ENCODE peak calls at places on chromosome 7, in five cellular contexts. P is tibial artery; O is CD8-positive, alpha-beta T cell; M is effector memory CD4-positive, alpha-beta T cell; R is ovary. Q is an unnamed sample. For H3K4me1, the result is how much of the 10 kb centered on the place peaks cover.

GRCh38 chr7:87001214-87001613 is 58.2 kb downstream of the ELAPOR2 start:
- DNase-seq in P (no peak), O (no peak), M (no peak), R (no peak), Q (no peak)

GRCh38 chr7:11830004-11830403 is 2.0 kb downstream of the THSD7A start:
- DNase-seq in P (no peak), O (no peak), M (no peak), R (no peak), Q (no peak)

GRCh38 chr7:34260282-34260681 is 354.9 kb downstream of the BMPER start:
- DNase-seq in P (no peak), O (no peak), M (no peak), R (no peak), Q (no peak)

GRCh38 chr7:39413866-39414668 is 152.1 kb upstream of the YAE1 start:
- DNase-seq in P (peak), O (peak), M (no peak), R (peak), Q (peak)

GRCh38 chr7:1169409-1170368 is 9.7 kb upstream of the ZFAND2A start:
- DNase-seq in P (peak), O (peak), M (peak), R (peak), Q (peak)

GRCh38 chr7:156979711-156980110 is 30.2 kb downstream of the NOM1 start:
- DNase-seq in P (no peak), O (no peak), M (no peak), R (no peak), Q (no peak)

GRCh38 chr7:44854644-44855364 is 6.9 kb upstream of the H2AZ2 start:
- DNase-seq in P (no peak), O (no peak), M (no peak), R (no peak), Q (no peak)

GRCh38 chr7:137476937-137477336 is 133.4 kb upstream of the PTN start:
- DNase-seq in P (no peak), O (no peak), M (no peak), R (no peak), Q (no peak)

GRCh38 chr7:66609176-66609575 is 19.5 kb upstream of the KCTD7 start:
- DNase-seq in P (no peak), O (no peak), M (no peak), R (no peak), Q (no peak)

GRCh38 chr7:17101207-17101696 is 197.2 kb upstream of the AHR start:
- DNase-seq in P (no peak), O (no peak), M (no peak), R (no peak), Q (no peak)

GRCh38 chr7:28533731-28534531 is 121.6 kb downstream of the CREB5 start:
- DNase-seq in P (peak), O (no peak), M (no peak), R (peak), Q (peak)

GRCh38 chr7:104883248-104883717 is 130.7 kb upstream of the KMT2E start:
- DNase-seq in P (no peak), O (no peak), M (no peak), R (no peak), Q (no peak)

GRCh38 chr7:93765475-93765874 is 125.1 kb downstream of the TFPI2 start:
- DNase-seq in P (no peak), O (no peak), M (no peak), R (no peak), Q (no peak)

GRCh38 chr7:157434701-157435100 is 97.9 kb downstream of the DNAJB6 start:
- DNase-seq in P (no peak), O (no peak), M (no peak), R (no peak), Q (no peak)

GRCh38 chr7:125492521-125492920 is 562.9 kb upstream of the POT1 start:
- DNase-seq in P (no peak), O (no peak), M (no peak), R (no peak), Q (no peak)

GRCh38 chr7:73967832-73968295 is 60.1 kb upstream of the ELN start:
- DNase-seq in P (no peak), O (no peak), M (no peak), R (no peak), Q (no peak)

GRCh38 chr7:26639695-26640094 is 224.7 kb downstream of the SKAP2 start:
- DNase-seq in P (no peak), O (no peak), M (no peak), R (no peak), Q (no peak)

GRCh38 chr7:36080843-36081242 is 72.2 kb upstream of the EEPD1 start:
- DNase-seq in P (no peak), O (no peak), M (no peak), R (no peak), Q (no peak)

GRCh38 chr7:73704640-73705550 is 14.6 kb downstream of the STX1A start:
- DNase-seq in P (no peak), O (no peak), M (no peak), R (no peak), Q (no peak)

GRCh38 chr7:90119178-90119971 is 34.9 kb upstream of the STEAP1 start:
- DNase-seq in P (no peak), O (peak), M (no peak), R (peak), Q (peak)

GRCh38 chr7:151459726-151460473 is 20.0 kb upstream of the CRYGN start:
- DNase-seq in P (peak), O (no peak), M (no peak), R (peak), Q (peak)

GRCh38 chr7:73560035-73560835 is 2.7 kb upstream of the BCL7B start:
- DNase-seq in P (no peak), O (no peak), M (no peak), R (peak), Q (no peak)

GRCh38 chr7:122300607-122301079 is 3.9 kb downstream of the FEZF1 start:
- DNase-seq in P (no peak), O (no peak), M (no peak), R (no peak), Q (no peak)

GRCh38 chr7:128874140-128875031 is 11.7 kb downstream of the ATP6V1F start:
- DNase-seq in P (no peak), O (no peak), M (no peak), R (no peak), Q (no peak)

GRCh38 chr7:123901111-123901510 is 23.9 kb upstream of the SPAM1 start:
- DNase-seq in P (no peak), O (no peak), M (no peak), R (no peak), Q (no peak)

GRCh38 chr7:125355899-125356298 is 426.3 kb upstream of the POT1 start:
- DNase-seq in P (no peak), O (no peak), M (no peak), R (no peak), Q (no peak)

GRCh38 chr7:140155428-140155827 is 21.4 kb downstream of the KDM7A start:
- DNase-seq in P (no peak), O (no peak), M (no peak), R (no peak), Q (no peak)

GRCh38 chr7:155928583-155929145 is 116.4 kb upstream of the SHH start:
- DNase-seq in P (no peak), O (no peak), M (no peak), R (no peak), Q (no peak)

GRCh38 chr7:141697211-141697871 is 4.6 kb downstream of the DENND11 start:
- DNase-seq in P (no peak), O (no peak), M (no peak), R (no peak), Q (no peak)

GRCh38 chr7:31957090-31957720 is 113.0 kb downstream of the PDE1C start:
- DNase-seq in P (no peak), O (no peak), M (no peak), R (no peak), Q (no peak)

GRCh38 chr7:151792011-151792410 is 84.9 kb downstream of the PRKAG2 start:
- DNase-seq in P (no peak), O (no peak), M (no peak), R (no peak), Q (no peak)

GRCh38 chr7:129949292-129950133 is 3.2 kb downstream of the UBE2H start:
- DNase-seq in P (peak), O (no peak), M (no peak), R (peak), Q (peak)

GRCh38 chr7:122143751-122144711 is at the start of gene AASS:
- DNase-seq in P (peak), O (peak), M (peak), R (peak), Q (peak)

GRCh38 chr7:150406565-150407421 is 27.7 kb downstream of the ZNF775 start:
- DNase-seq in P (no peak), O (no peak), M (no peak), R (no peak), Q (no peak)

GRCh38 chr7:98284335-98285036 is 3.0 kb downstream of the BRI3 start:
- DNase-seq in P (peak), O (no peak), M (no peak), R (peak), Q (peak)

GRCh38 chr7:114928060-114928459 is 6.2 kb downstream of the MDFIC start:
- DNase-seq in P (no peak), O (no peak), M (no peak), R (no peak), Q (no peak)

GRCh38 chr7:114922652-114923402 is 933 bp downstream of the MDFIC start:
- DNase-seq in P (peak), O (peak), M (peak), R (peak), Q (peak)

GRCh38 chr7:114923403-114923713 is 1.5 kb downstream of the MDFIC start:
- DNase-seq in P (no peak), O (no peak), M (no peak), R (no peak), Q (no peak)

GRCh38 chr7:114924066-114924712 is 2.3 kb downstream of the MDFIC start:
- DNase-seq in P (no peak), O (no peak), M (no peak), R (no peak), Q (no peak)

GRCh38 chr7:114925443-114925842 is 3.5 kb downstream of the MDFIC start:
- DNase-seq in P (no peak), O (no peak), M (no peak), R (no peak), Q (no peak)
- H3K4me1 ChIP-seq in P (under half), O (under half), M (under half), R (under half), Q (under half)

DNA sequence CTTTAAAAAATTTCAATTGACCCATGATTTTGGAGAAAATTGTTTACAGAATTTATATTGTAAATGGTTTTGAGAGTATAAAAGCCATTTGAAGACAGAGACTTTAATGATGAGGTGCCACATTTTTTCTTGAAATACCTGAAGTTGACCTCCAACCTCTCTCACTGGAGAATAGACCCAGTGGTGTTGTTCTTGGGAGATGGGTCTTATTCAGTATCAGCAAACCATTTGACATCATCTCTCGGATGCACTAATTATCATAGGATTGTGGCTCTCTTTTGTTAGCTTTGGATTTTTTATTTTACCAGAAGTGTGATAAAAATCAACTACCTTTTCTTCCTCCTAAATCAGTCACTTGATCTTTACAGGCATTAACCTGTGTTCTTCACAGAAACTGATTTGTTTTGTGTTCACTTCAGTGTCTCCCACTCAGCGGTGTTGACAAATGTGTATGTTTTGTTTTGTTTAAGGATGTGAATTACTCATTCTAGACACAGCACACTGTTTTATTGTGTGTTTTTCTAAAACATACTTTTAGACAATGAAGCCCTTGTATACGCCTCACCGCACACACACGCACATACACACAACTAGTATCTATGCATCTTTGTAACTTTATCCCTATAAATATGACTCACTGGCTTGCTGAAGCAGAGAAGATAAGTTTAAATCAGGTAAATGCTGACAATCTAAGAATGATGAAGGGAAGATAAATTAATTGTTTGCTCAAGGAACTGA is 455.6 kb downstream of the INHBA start:
- DNase-seq in P (no peak), O (no peak), M (no peak), R (no peak), Q (no peak)
- H3K4me3 ChIP-seq in P (no peak), O (no peak), M (no peak), R (no peak), Q (no peak)

DNA sequence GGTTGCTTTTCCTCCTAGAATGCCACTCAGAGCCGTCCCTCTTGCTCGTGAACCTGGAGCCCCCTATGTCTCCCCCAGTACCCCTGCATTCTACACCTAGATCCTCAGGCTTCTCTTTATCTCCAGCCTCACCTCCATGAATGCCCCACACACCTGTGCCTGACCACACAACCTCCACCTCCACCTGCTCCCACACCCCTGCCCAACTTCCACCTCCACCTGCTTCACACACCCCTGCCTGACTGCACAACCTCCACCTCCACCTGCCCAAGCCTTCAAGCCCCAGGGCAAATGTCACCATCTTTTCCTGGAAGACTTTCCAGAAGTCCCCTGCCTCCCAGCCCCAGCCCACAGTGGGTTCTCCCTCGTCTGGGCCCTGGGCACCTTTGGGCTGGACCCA is 6.9 kb upstream of the LFNG start:
- DNase-seq in P (no peak), O (no peak), M (no peak), R (no peak), Q (peak)
- H3K4me1 ChIP-seq in P (under half), O (half or more), M (half or more), R (under half), Q (under half)

GRCh38 chr7:22576941-22577927 is 77.2 kb upstream of the STEAP1B start:
- DNase-seq in P (peak), O (no peak), M (no peak), R (peak), Q (peak)
- H3K4me3 ChIP-seq in P (no peak), O (no peak), M (no peak), R (no peak), Q (no peak)

GRCh38 chr7:22845221-22845844 is 22.7 kb upstream of the TOMM7 start:
- DNase-seq in P (no peak), O (no peak), M (no peak), R (no peak), Q (no peak)
- H3K4me1 ChIP-seq in P (under half), O (under half), M (under half), R (under half), Q (under half)

GRCh38 chr7:15684036-15684815 is 2.3 kb downstream of the MEOX2 start:
- DNase-seq in P (no peak), O (no peak), M (no peak), R (no peak), Q (no peak)
- H3K4me3 ChIP-seq in P (peak), O (no peak), M (no peak), R (no peak), Q (peak)

DNA sequence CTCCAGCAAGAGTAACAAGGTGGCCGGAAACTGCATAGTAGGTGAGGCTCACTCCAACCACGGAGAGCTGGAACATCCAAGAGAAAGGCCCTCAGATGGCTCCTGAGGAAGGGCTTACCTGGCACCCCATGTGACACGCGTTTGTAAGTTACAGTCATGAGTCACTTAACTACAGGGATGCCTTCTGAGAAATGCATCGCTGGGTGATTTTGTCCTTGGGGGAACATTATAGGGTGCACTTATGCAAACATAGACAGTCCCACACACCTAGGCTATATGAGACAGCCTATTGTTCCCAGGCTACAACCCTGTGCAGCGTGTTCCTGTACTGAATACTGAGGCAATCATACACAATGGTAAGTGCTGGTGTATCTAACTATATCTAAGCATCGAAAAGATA is 139.9 kb downstream of the PKD1L1 start:
- DNase-seq in P (no peak), O (no peak), M (no peak), R (no peak), Q (no peak)
- H3K4me1 ChIP-seq in P (under half), O (under half), M (under half), R (under half), Q (under half)

DNA sequence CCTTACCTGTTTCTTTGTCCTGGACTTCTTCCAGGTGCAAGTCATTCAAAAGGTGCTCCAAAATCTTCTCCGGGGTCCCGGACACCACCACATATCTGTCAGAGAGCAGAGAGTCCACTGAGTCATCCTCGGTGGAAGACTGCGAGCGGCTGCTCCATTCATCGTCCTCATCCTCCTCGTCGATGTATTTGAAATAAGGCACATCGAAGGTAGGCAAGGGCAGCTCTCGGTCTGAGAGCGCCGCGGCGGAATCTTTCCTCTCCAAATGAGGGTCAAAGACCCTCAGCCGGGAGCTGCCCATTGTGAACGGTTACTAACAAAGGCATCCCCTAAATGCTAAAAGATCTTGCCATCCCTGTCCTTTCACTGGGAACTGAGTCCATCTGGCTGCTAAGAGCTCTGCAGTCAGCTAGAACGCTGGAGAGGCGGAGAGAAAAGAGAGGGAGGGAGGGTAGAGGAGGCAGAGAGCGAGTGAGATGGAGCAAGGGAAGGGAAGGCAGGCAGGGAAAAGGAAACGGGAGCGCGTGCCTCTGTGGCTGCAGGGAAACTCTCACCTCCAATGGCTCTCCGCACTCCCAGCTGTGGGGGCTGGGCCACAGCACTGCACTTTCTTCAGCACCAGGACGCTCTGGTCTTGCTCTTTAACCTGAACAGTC is 163.5 kb downstream of the RAPGEF5 start:
- DNase-seq in P (peak), O (no peak), M (no peak), R (peak), Q (peak)
- H3K4me3 ChIP-seq in P (peak), O (no peak), M (no peak), R (peak), Q (peak)

GRCh38 chr7:43737467-43738127 is 8.3 kb upstream of the COA1 start:
- DNase-seq in P (no peak), O (no peak), M (no peak), R (no peak), Q (no peak)
- H3K4me1 ChIP-seq in P (under half), O (under half), M (under half), R (under half), Q (under half)